ENCODE peak calls at places on chromosomes 3 and 15, in nine cellular contexts. One of them, this sample, is unnamed.

GRCh38 chr15:69939513-69940440 is 157.9 kb downstream of the TLE3 start:
- DNase-seq in HFFc6: no peak
- DNase-seq in stromal cell of bone marrow: no peak
- DNase-seq in fibroblast of lung: no peak
- DNase-seq in RKO: no peak
- DNase-seq in endothelial cell: peak
- DNase-seq in MCF 10A: no peak
- DNase-seq in nephron progenitor cell: peak
- DNase-seq in T-helper 1 cell: no peak
- DNase-seq in this sample: no peak

GRCh38 chr3:45817788-45818523 is 21.6 kb upstream of the SLC6A20 start:
- DNase-seq in MCF 10A: peak
- DNase-seq in fibroblast of lung: peak
- DNase-seq in nephron progenitor cell: no peak
- DNase-seq in RKO: peak
- DNase-seq in endothelial cell: no peak
- DNase-seq in T-helper 1 cell: no peak
- DNase-seq in HFFc6: peak
- DNase-seq in stromal cell of bone marrow: peak
- DNase-seq in this sample: no peak

GRCh38 chr15:44536298-44536961 is 517 bp upstream of the EIF3J start:
- DNase-seq in stromal cell of bone marrow: peak
- DNase-seq in MCF 10A: peak
- DNase-seq in HFFc6: peak
- DNase-seq in nephron progenitor cell: peak
- DNase-seq in fibroblast of lung: no peak
- DNase-seq in RKO: peak
- DNase-seq in T-helper 1 cell: no peak
- DNase-seq in endothelial cell: peak
- DNase-seq in this sample: no peak

GRCh38 chr3:56976666-56977560 is 83.6 kb upstream of the SPATA12 start:
- DNase-seq in RKO: no peak
- DNase-seq in MCF 10A: peak
- DNase-seq in nephron progenitor cell: peak
- DNase-seq in fibroblast of lung: peak
- DNase-seq in endothelial cell: no peak
- DNase-seq in HFFc6: peak
- DNase-seq in stromal cell of bone marrow: peak
- DNase-seq in T-helper 1 cell: no peak
- DNase-seq in this sample: no peak

GRCh38 chr3:141460097-141460704 is 26.6 kb upstream of the RASA2 start:
- DNase-seq in nephron progenitor cell: peak
- DNase-seq in RKO: peak
- DNase-seq in MCF 10A: peak
- DNase-seq in endothelial cell: peak
- DNase-seq in stromal cell of bone marrow: peak
- DNase-seq in HFFc6: peak
- DNase-seq in T-helper 1 cell: peak
- DNase-seq in fibroblast of lung: peak
- DNase-seq in this sample: peak

GRCh38 chr3:157081681-157082210 is 78.2 kb downstream of the CCNL1 start:
- DNase-seq in fibroblast of lung: peak
- DNase-seq in stromal cell of bone marrow: peak
- DNase-seq in nephron progenitor cell: peak
- DNase-seq in T-helper 1 cell: peak
- DNase-seq in HFFc6: peak
- DNase-seq in endothelial cell: peak
- DNase-seq in RKO: peak
- DNase-seq in MCF 10A: peak
- DNase-seq in this sample: peak

GRCh38 chr3:80663426-80663825 is 895.6 kb upstream of the ROBO1 start:
- DNase-seq in MCF 10A: no peak
- DNase-seq in stromal cell of bone marrow: no peak
- DNase-seq in HFFc6: no peak
- DNase-seq in fibroblast of lung: no peak
- DNase-seq in endothelial cell: no peak
- DNase-seq in RKO: no peak
- DNase-seq in T-helper 1 cell: no peak
- DNase-seq in nephron progenitor cell: no peak
- DNase-seq in this sample: no peak

GRCh38 chr15:31389576-31389975 is 62.9 kb downstream of the KLF13 start:
- DNase-seq in endothelial cell: no peak
- DNase-seq in HFFc6: no peak
- DNase-seq in MCF 10A: no peak
- DNase-seq in T-helper 1 cell: no peak
- DNase-seq in nephron progenitor cell: no peak
- DNase-seq in stromal cell of bone marrow: no peak
- DNase-seq in RKO: no peak
- DNase-seq in fibroblast of lung: no peak
- DNase-seq in this sample: no peak

GRCh38 chr3:195559723-195560409 is 16.7 kb upstream of the PPP1R2 start:
- DNase-seq in endothelial cell: no peak
- DNase-seq in HFFc6: no peak
- DNase-seq in stromal cell of bone marrow: no peak
- DNase-seq in RKO: peak
- DNase-seq in T-helper 1 cell: no peak
- DNase-seq in nephron progenitor cell: no peak
- DNase-seq in fibroblast of lung: no peak
- DNase-seq in MCF 10A: no peak
- DNase-seq in this sample: no peak

GRCh38 chr3:22159004-22159695 is 408.1 kb upstream of the ZNF385D start:
- DNase-seq in RKO: no peak
- DNase-seq in MCF 10A: peak
- DNase-seq in HFFc6: no peak
- DNase-seq in fibroblast of lung: no peak
- DNase-seq in T-helper 1 cell: no peak
- DNase-seq in endothelial cell: no peak
- DNase-seq in nephron progenitor cell: no peak
- DNase-seq in stromal cell of bone marrow: no peak
- DNase-seq in this sample: no peak

GRCh38 chr15:71145648-71146047 is 30.4 kb downstream of the THSD4 start:
- DNase-seq in HFFc6: no peak
- DNase-seq in T-helper 1 cell: no peak
- DNase-seq in nephron progenitor cell: no peak
- DNase-seq in stromal cell of bone marrow: no peak
- DNase-seq in fibroblast of lung: no peak
- DNase-seq in MCF 10A: no peak
- DNase-seq in endothelial cell: no peak
- DNase-seq in RKO: no peak
- DNase-seq in this sample: no peak

GRCh38 chr3:175601521-175601920 is 742.4 kb downstream of the NAALADL2 start:
- DNase-seq in RKO: no peak
- DNase-seq in stromal cell of bone marrow: peak
- DNase-seq in HFFc6: no peak
- DNase-seq in endothelial cell: no peak
- DNase-seq in fibroblast of lung: no peak
- DNase-seq in T-helper 1 cell: no peak
- DNase-seq in nephron progenitor cell: no peak
- DNase-seq in MCF 10A: no peak
- DNase-seq in this sample: no peak

GRCh38 chr3:56796202-56796601 is 5.5 kb downstream of the ARHGEF3 start:
- DNase-seq in endothelial cell: no peak
- DNase-seq in MCF 10A: peak
- DNase-seq in HFFc6: peak
- DNase-seq in nephron progenitor cell: no peak
- DNase-seq in T-helper 1 cell: peak
- DNase-seq in RKO: no peak
- DNase-seq in stromal cell of bone marrow: peak
- DNase-seq in fibroblast of lung: peak
- DNase-seq in this sample: no peak

GRCh38 chr15:35043380-35044095 is 41.6 kb downstream of the NANOGP8 start:
- DNase-seq in nephron progenitor cell: no peak
- DNase-seq in HFFc6: no peak
- DNase-seq in T-helper 1 cell: no peak
- DNase-seq in MCF 10A: peak
- DNase-seq in stromal cell of bone marrow: peak
- DNase-seq in fibroblast of lung: no peak
- DNase-seq in RKO: no peak
- DNase-seq in endothelial cell: no peak
- DNase-seq in this sample: no peak

GRCh38 chr3:13352621-13353131 is 67.4 kb downstream of the NUP210 start:
- DNase-seq in HFFc6: peak
- DNase-seq in endothelial cell: no peak
- DNase-seq in fibroblast of lung: no peak
- DNase-seq in stromal cell of bone marrow: no peak
- DNase-seq in RKO: peak
- DNase-seq in MCF 10A: peak
- DNase-seq in T-helper 1 cell: peak
- DNase-seq in nephron progenitor cell: no peak
- DNase-seq in this sample: no peak

GRCh38 chr3:112822116-112823055 is 24.3 kb downstream of the CD200R1L start:
- DNase-seq in T-helper 1 cell: no peak
- DNase-seq in MCF 10A: peak
- DNase-seq in fibroblast of lung: no peak
- DNase-seq in stromal cell of bone marrow: no peak
- DNase-seq in HFFc6: no peak
- DNase-seq in nephron progenitor cell: no peak
- DNase-seq in RKO: no peak
- DNase-seq in endothelial cell: no peak
- DNase-seq in this sample: no peak

GRCh38 chr15:33985751-33986150 is 17.5 kb downstream of the CHRM5 start:
- DNase-seq in fibroblast of lung: peak
- DNase-seq in stromal cell of bone marrow: no peak
- DNase-seq in nephron progenitor cell: no peak
- DNase-seq in HFFc6: no peak
- DNase-seq in endothelial cell: no peak
- DNase-seq in RKO: no peak
- DNase-seq in MCF 10A: no peak
- DNase-seq in T-helper 1 cell: no peak
- DNase-seq in this sample: no peak

GRCh38 chr3:18841422-18842343 is 306.6 kb upstream of the KCNH8 start:
- DNase-seq in stromal cell of bone marrow: no peak
- DNase-seq in nephron progenitor cell: no peak
- DNase-seq in MCF 10A: peak
- DNase-seq in fibroblast of lung: no peak
- DNase-seq in HFFc6: no peak
- DNase-seq in RKO: no peak
- DNase-seq in T-helper 1 cell: no peak
- DNase-seq in endothelial cell: no peak
- DNase-seq in this sample: no peak

GRCh38 chr3:189041482-189042090 is 130.2 kb upstream of the TPRG1 start:
- DNase-seq in HFFc6: no peak
- DNase-seq in T-helper 1 cell: peak
- DNase-seq in RKO: peak
- DNase-seq in fibroblast of lung: peak
- DNase-seq in nephron progenitor cell: peak
- DNase-seq in stromal cell of bone marrow: no peak
- DNase-seq in MCF 10A: peak
- DNase-seq in endothelial cell: peak
- DNase-seq in this sample: peak

GRCh38 chr3:75224419-75224818 is 439.7 kb upstream of the FRG2C start:
- DNase-seq in T-helper 1 cell: no peak
- DNase-seq in endothelial cell: no peak
- DNase-seq in stromal cell of bone marrow: no peak
- DNase-seq in MCF 10A: peak
- DNase-seq in fibroblast of lung: no peak
- DNase-seq in RKO: peak
- DNase-seq in HFFc6: no peak
- DNase-seq in nephron progenitor cell: no peak
- DNase-seq in this sample: no peak

GRCh38 chr3:138781012-138781470 is 53.7 kb downstream of the PIK3CB start:
- DNase-seq in MCF 10A: no peak
- DNase-seq in nephron progenitor cell: no peak
- DNase-seq in fibroblast of lung: no peak
- DNase-seq in RKO: no peak
- DNase-seq in stromal cell of bone marrow: no peak
- DNase-seq in HFFc6: no peak
- DNase-seq in T-helper 1 cell: peak
- DNase-seq in endothelial cell: no peak
- DNase-seq in this sample: peak

GRCh38 chr3:52841211-52841980 is 6.6 kb upstream of the MUSTN1 start:
- DNase-seq in MCF 10A: no peak
- DNase-seq in endothelial cell: no peak
- DNase-seq in nephron progenitor cell: no peak
- DNase-seq in RKO: no peak
- DNase-seq in fibroblast of lung: no peak
- DNase-seq in HFFc6: no peak
- DNase-seq in stromal cell of bone marrow: no peak
- DNase-seq in T-helper 1 cell: no peak
- DNase-seq in this sample: no peak

GRCh38 chr15:79068790-79069189 is 21.8 kb downstream of the RASGRF1 start:
- DNase-seq in nephron progenitor cell: no peak
- DNase-seq in fibroblast of lung: no peak
- DNase-seq in T-helper 1 cell: no peak
- DNase-seq in HFFc6: no peak
- DNase-seq in MCF 10A: no peak
- DNase-seq in endothelial cell: no peak
- DNase-seq in RKO: no peak
- DNase-seq in stromal cell of bone marrow: no peak
- DNase-seq in this sample: no peak

GRCh38 chr15:101156061-101156460 is 95.8 kb downstream of the CHSY1 start:
- DNase-seq in stromal cell of bone marrow: no peak
- DNase-seq in HFFc6: no peak
- DNase-seq in endothelial cell: no peak
- DNase-seq in MCF 10A: no peak
- DNase-seq in fibroblast of lung: no peak
- DNase-seq in RKO: no peak
- DNase-seq in T-helper 1 cell: no peak
- DNase-seq in nephron progenitor cell: no peak
- DNase-seq in this sample: no peak

GRCh38 chr3:54900954-54901591 is 26.8 kb downstream of the LRTM1 start:
- DNase-seq in fibroblast of lung: no peak
- DNase-seq in endothelial cell: no peak
- DNase-seq in RKO: no peak
- DNase-seq in stromal cell of bone marrow: no peak
- DNase-seq in MCF 10A: no peak
- DNase-seq in HFFc6: no peak
- DNase-seq in T-helper 1 cell: no peak
- DNase-seq in nephron progenitor cell: no peak
- DNase-seq in this sample: no peak

GRCh38 chr15:64856429-64857145 is 14.9 kb downstream of the PLEKHO2 start:
- DNase-seq in HFFc6: no peak
- DNase-seq in endothelial cell: no peak
- DNase-seq in nephron progenitor cell: peak
- DNase-seq in T-helper 1 cell: no peak
- DNase-seq in RKO: no peak
- DNase-seq in stromal cell of bone marrow: no peak
- DNase-seq in fibroblast of lung: peak
- DNase-seq in MCF 10A: no peak
- DNase-seq in this sample: no peak

GRCh38 chr3:15386352-15386751 is 41.0 kb downstream of the METTL6 start:
- DNase-seq in nephron progenitor cell: no peak
- DNase-seq in RKO: no peak
- DNase-seq in MCF 10A: no peak
- DNase-seq in HFFc6: no peak
- DNase-seq in T-helper 1 cell: no peak
- DNase-seq in fibroblast of lung: no peak
- DNase-seq in stromal cell of bone marrow: no peak
- DNase-seq in endothelial cell: no peak
- DNase-seq in this sample: no peak